ENCODE peak calls at places on chromosomes 4 and X, in seven cellular contexts. T is PC-3, U is HCT116, L is MM.1S, F is OCI-LY7, C is hepatocyte, I is neural progenitor cell. E is an unnamed sample.
A peak's percentile ranks its signal among the peaks of the same experiment; 100 is the strongest.

GRCh38 chr4:121041307-121042090 is 30.8 kb downstream of the NDNF start:
- DNase-seq in T (peak; percentile 11), U (no peak), L (peak; percentile 88), F (no peak), C (no peak), I (no peak), E (no peak)

GRCh38 chrX:74521961-74522833 is 92.2 kb downstream of the RLIM start:
- DNase-seq in T (no peak), U (no peak), L (no peak), F (no peak), C (peak; percentile 15), I (no peak), E (peak; percentile 72)

GRCh38 chr4:99324978-99325377 is 3.8 kb upstream of the ADH1B start:
- DNase-seq in T (no peak), U (no peak), L (no peak), F (no peak), C (peak; percentile 26), I (no peak), E (peak; percentile 84)

GRCh38 chrX:153925739-153926593 is at the start of gene ARHGAP4:
- DNase-seq in T (no peak), U (peak; percentile 37), L (peak; percentile 58), F (peak; percentile 62), C (no peak), I (peak; percentile 28), E (no peak)

GRCh38 chr4:97942137-97942536 is 201.1 kb downstream of the STPG2 start:
- DNase-seq in T (peak; percentile 70), U (peak; percentile 15), L (no peak), F (no peak), C (no peak), I (no peak), E (no peak)

GRCh38 chr4:2940267-2941137 is 22.7 kb downstream of the NOP14 start:
- DNase-seq in T (no peak), U (no peak), L (no peak), F (no peak), C (peak; percentile 3), I (no peak), E (peak; percentile 0)

GRCh38 chr4:120902925-120903324 is 19.6 kb downstream of the PRDM5 start:
- DNase-seq in T (no peak), U (no peak), L (no peak), F (no peak), C (no peak), I (no peak), E (no peak)

GRCh38 chr4:151885123-151885522 is 124.3 kb upstream of the GATB start:
- DNase-seq in T (no peak), U (no peak), L (no peak), F (no peak), C (no peak), I (no peak), E (no peak)

GRCh38 chr4:168589154-168589553 is 92.3 kb downstream of the PALLD start:
- DNase-seq in T (peak; percentile 98), U (peak; percentile 94), L (no peak), F (no peak), C (peak; percentile 27), I (no peak), E (peak; percentile 82)

GRCh38 chrX:468979-469378 is 82.3 kb upstream of the PPP2R3B start:
- DNase-seq in T (no peak), U (no peak), L (no peak), F (no peak), C (no peak), I (no peak), E (no peak)

GRCh38 chrX:5681159-5681558 is 547.5 kb downstream of the NLGN4X start:
- DNase-seq in T (peak; percentile 9), U (no peak), L (no peak), F (peak; percentile 11), C (peak; percentile 21), I (peak; percentile 56), E (no peak)

GRCh38 chr4:105896461-105896939 is 1.2 kb downstream of the NPNT start:
- DNase-seq in T (no peak), U (no peak), L (peak; percentile 26), F (no peak), C (no peak), I (no peak), E (no peak)

GRCh38 chr4:105895324-105895608 is at the start of gene NPNT:
- DNase-seq in T (peak; percentile 51), U (no peak), L (peak; percentile 73), F (no peak), C (peak; percentile 85), I (peak; percentile 64), E (no peak)

GRCh38 chr4:105895609-105896460 is 564 bp downstream of the NPNT start:
- DNase-seq in T (peak; percentile 35), U (no peak), L (peak; percentile 62), F (no peak), C (peak; percentile 68), I (peak; percentile 77), E (peak; percentile 19)

GRCh38 chr4:105896984-105897760 is 1.9 kb downstream of the NPNT start:
- DNase-seq in T (peak; percentile 58), U (no peak), L (peak; percentile 72), F (no peak), C (peak; percentile 43), I (no peak), E (no peak)

DNA sequence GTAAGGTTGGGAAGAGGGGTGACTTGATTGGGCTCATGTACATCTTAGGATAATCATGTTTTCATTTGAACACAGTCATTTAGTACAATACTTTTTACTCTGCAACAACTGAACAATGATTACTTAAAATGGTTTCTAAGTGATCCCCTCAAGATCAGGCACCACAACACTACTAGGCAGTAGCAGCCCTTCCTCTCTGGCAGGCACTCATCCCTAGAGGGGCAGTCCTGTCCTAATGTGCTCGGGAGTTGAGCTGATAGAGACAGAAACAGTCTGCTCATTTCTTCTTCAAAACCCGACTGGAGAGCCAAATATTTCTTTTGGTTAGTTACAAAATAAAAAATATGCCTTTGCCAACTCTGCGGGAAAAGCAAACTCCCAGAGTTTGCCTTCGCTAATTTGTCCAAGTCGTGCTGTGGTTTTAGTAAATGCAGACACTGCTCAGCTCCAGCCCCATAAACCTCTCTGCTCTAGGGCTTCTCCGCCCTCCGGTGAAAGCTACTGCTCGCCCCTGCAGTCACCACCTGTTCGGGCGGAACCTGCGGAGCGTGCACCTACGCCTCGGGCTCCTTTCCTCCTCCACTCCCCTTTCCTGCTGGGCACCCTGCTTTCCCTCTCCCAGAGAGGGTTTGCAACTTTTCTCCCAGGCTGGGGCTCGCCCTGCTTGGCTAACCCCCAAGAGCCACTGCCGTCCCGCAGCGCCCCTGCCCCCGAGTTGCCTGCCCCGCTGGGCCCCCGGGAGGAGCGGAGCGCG is 524 bp upstream of the NPNT start:
- DNase-seq in T (peak; percentile 63), U (peak; percentile 36), L (peak; percentile 76), F (no peak), C (peak; percentile 63), I (peak; percentile 47), E (peak; percentile 8)
- TF ChIP-seq EZH2phosphoT487 in T (no peak), U (no peak), L (no peak), F (no peak), C (no peak), I (no peak), E (no peak)

GRCh38 chr4:1191621-1192020 is 19.2 kb upstream of the SPON2 start:
- DNase-seq in T (no peak), U (no peak), L (no peak), F (no peak), C (no peak), I (no peak), E (no peak)

GRCh38 chr4:1193206-1194027 is 21.0 kb upstream of the SPON2 start:
- DNase-seq in T (no peak), U (no peak), L (no peak), F (no peak), C (peak; percentile 5), I (no peak), E (no peak)

GRCh38 chr4:1194028-1194900 is 21.9 kb upstream of the SPON2 start:
- DNase-seq in T (no peak), U (no peak), L (no peak), F (no peak), C (peak; percentile 36), I (no peak), E (no peak)

GRCh38 chr4:1192493-1193205 is 20.3 kb upstream of the SPON2 start:
- DNase-seq in T (no peak), U (no peak), L (no peak), F (no peak), C (peak; percentile 4), I (peak; percentile 28), E (no peak)

GRCh38 chr4:1192091-1192492 is 19.7 kb upstream of the SPON2 start:
- DNase-seq in T (peak; percentile 87), U (peak; percentile 29), L (no peak), F (no peak), C (peak; percentile 87), I (no peak), E (peak; percentile 97)
- TF ChIP-seq EZH2phosphoT487 in T (no peak), U (no peak), L (no peak), F (no peak), C (no peak), I (no peak), E (no peak)

GRCh38 chrX:38055170-38055847 is 49.0 kb downstream of the SYTL5 start:
- DNase-seq in T (peak; percentile 73), U (no peak), L (no peak), F (no peak), C (no peak), I (no peak), E (peak; percentile 43)
- TF ChIP-seq EZH2phosphoT487 in T (no peak), U (no peak), L (no peak), F (no peak), C (no peak), I (no peak), E (no peak)

DNA sequence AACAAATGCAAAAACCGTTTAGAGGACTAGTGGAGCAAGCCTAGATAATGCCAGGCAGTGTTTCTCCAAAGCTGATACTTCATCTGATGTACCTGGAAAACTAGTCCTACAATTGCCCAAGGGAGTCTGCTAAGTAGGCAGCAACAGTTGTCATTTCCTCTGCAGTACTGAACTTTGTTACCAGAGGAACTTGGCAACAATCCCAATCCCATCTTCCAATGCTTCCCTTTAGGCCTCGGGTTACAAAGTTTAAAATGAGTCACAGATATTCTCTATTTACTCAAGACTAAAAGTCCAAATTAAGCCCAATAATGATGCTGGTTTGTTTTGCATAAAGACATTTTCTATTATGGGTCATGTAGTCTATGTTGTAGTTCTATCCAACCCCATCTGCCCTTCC is 120.0 kb upstream of the GLRA2 start:
- DNase-seq in T (peak; percentile 82), U (no peak), L (no peak), F (no peak), C (peak; percentile 55), I (no peak), E (peak; percentile 15)
- TF ChIP-seq EZH2phosphoT487 in T (no peak), U (no peak), L (no peak), F (no peak), C (no peak), I (no peak), E (no peak)

GRCh38 chrX:103817502-103817901 is 14.6 kb downstream of the RAB9B start:
- DNase-seq in T (peak; percentile 87), U (peak; percentile 15), L (peak; percentile 67), F (peak; percentile 71), C (peak; percentile 86), I (peak; percentile 69), E (peak; percentile 24)
- TF ChIP-seq EZH2phosphoT487 in T (no peak), U (no peak), L (no peak), F (no peak), C (no peak), I (no peak), E (no peak)